ENCODE peak calls at places on chromosomes 1 and 21, in four cellular contexts. T is heart left ventricle, C is stomach, J is adrenal gland. G is an unnamed sample.
A peak's percentile ranks its signal among the peaks of the same experiment; 100 is the strongest.

GRCh38 chr1:193283026-193283425 is 96.6 kb upstream of the B3GALT2 start:
- DNase-seq in T (no peak), C (no peak), J (no peak), G (no peak)

GRCh38 chr1:171563675-171564074 is 58.4 kb upstream of the MYOCOS start:
- DNase-seq in T (no peak), C (no peak), J (no peak), G (no peak)

GRCh38 chr1:202086579-202087350 is 36.0 kb upstream of the GPR37L1 start:
- DNase-seq in T (peak; percentile 34), C (peak; percentile 44), J (no peak), G (peak; percentile 75)

GRCh38 chr1:65083263-65083896 is 64.6 kb upstream of the AK4 start:
- DNase-seq in T (no peak), C (no peak), J (no peak), G (no peak)

GRCh38 chr1:178933709-178934573 is 63.1 kb upstream of the ANGPTL1 start:
- DNase-seq in T (peak; percentile 66), C (no peak), J (no peak), G (no peak)

GRCh38 chr21:16113052-16113715 is 383.4 kb downstream of the USP25 start:
- DNase-seq in T (no peak), C (no peak), J (no peak), G (peak; percentile 65)

GRCh38 chr1:64664287-64664686 is 80.6 kb upstream of the RAVER2 start:
- DNase-seq in T (no peak), C (no peak), J (no peak), G (no peak)

GRCh38 chr1:243213045-243213787 is 41.9 kb downstream of the CEP170 start:
- DNase-seq in T (no peak), C (no peak), J (no peak), G (no peak)

GRCh38 chr21:38505654-38506523 is 7.6 kb upstream of the ERG start:
- DNase-seq in T (no peak), C (no peak), J (no peak), G (peak; percentile 13)

GRCh38 chr1:31531177-31532000 is 44.9 kb upstream of the TINAGL1 start:
- DNase-seq in T (no peak), C (no peak), J (no peak), G (no peak)

GRCh38 chr1:118960026-118960561 is 28.0 kb downstream of the TBX15 start:
- DNase-seq in T (no peak), C (no peak), J (no peak), G (no peak)

GRCh38 chr1:223765036-223765718 is 52.8 kb downstream of the CAPN2 start:
- DNase-seq in T (peak; percentile 84), C (no peak), J (no peak), G (no peak)

GRCh38 chr21:46018615-46019014 is 37.0 kb downstream of the COL6A1 start:
- DNase-seq in T (no peak), C (no peak), J (no peak), G (no peak)

GRCh38 chr1:234125283-234125682 is 220.8 kb downstream of the SLC35F3 start:
- DNase-seq in T (no peak), C (no peak), J (no peak), G (peak; percentile 15)

GRCh38 chr1:156664949-156665411 is 12.2 kb downstream of the NES start:
- DNase-seq in T (peak; percentile 91), C (no peak), J (no peak), G (peak; percentile 79)

GRCh38 chr21:42337830-42338729 is 12.7 kb downstream of the TFF2 start:
- DNase-seq in T (peak; percentile 62), C (peak; percentile 90), J (peak; percentile 46), G (peak; percentile 98)

GRCh38 chr1:64295566-64295965 is 92.1 kb downstream of the UBE2U start:
- DNase-seq in T (no peak), C (no peak), J (no peak), G (no peak)

GRCh38 chr1:54137532-54138061 is 15.2 kb downstream of the CDCP2 start:
- DNase-seq in T (no peak), C (no peak), J (no peak), G (peak; percentile 11)

GRCh38 chr1:111204923-111205723 is 4.7 kb upstream of the DENND2D start:
- DNase-seq in T (no peak), C (no peak), J (no peak), G (no peak)
- H3K27me3 ChIP-seq in T (peaks cover 8% of the 10 kb centered on the region), C (no peaks in the 10 kb centered on the region), J (no peaks in the 10 kb centered on the region), G (no peaks in the 10 kb centered on the region)

GRCh38 chr1:24391882-24392603 is 21.5 kb downstream of the STPG1 start:
- DNase-seq in T (peak; percentile 58), C (peak; percentile 64), J (peak; percentile 70), G (peak; percentile 68)
- TF ChIP-seq POLR2A in T (no peak), C (no peak), J (no peak), G (no peak)

GRCh38 chr1:214281902-214282695 is 1.1 kb downstream of the SMYD2 start:
- DNase-seq in T (peak; percentile 77), C (peak; percentile 57), J (peak; percentile 43), G (peak; percentile 74)
- H3K4me1 ChIP-seq in T (no peaks in the 10 kb centered on the region), C (peaks cover 32% of the 10 kb centered on the region), J (peaks cover 6% of the 10 kb centered on the region), G (peaks cover 13% of the 10 kb centered on the region)

GRCh38 chr1:180734366-180734765 is 102.5 kb downstream of the XPR1 start:
- DNase-seq in T (no peak), C (no peak), J (no peak), G (no peak)

GRCh38 chr1:180732866-180733265 is 101.0 kb downstream of the XPR1 start:
- DNase-seq in T (no peak), C (no peak), J (no peak), G (no peak)

GRCh38 chr1:180728472-180729106 is 96.8 kb downstream of the XPR1 start:
- DNase-seq in T (no peak), C (no peak), J (no peak), G (no peak)

GRCh38 chr1:180731131-180731530 is 99.3 kb downstream of the XPR1 start:
- DNase-seq in T (no peak), C (no peak), J (no peak), G (no peak)
- H3K27me3 ChIP-seq in T (no peaks in the 10 kb centered on the region), C (no peaks in the 10 kb centered on the region), J (no peaks in the 10 kb centered on the region), G (no peaks in the 10 kb centered on the region)

G was measured in thyroid gland.